ENCODE peak calls at places on chromosomes 13 and 19, in six cellular contexts. One of them, this sample, is unnamed.

GRCh38 chr19:6092329-6093286 is 17.7 kb downstream of the RFX2 start:
- DNase-seq in K562: peak; percentile 90
- DNase-seq in spleen: no peak
- DNase-seq in HepG2: peak; percentile 56
- DNase-seq in HCT116: peak; percentile 48
- DNase-seq in stomach: peak; percentile 80
- DNase-seq in this sample: peak; percentile 91

GRCh38 chr13:60696602-60697001 is 299.6 kb downstream of the TDRD3 start:
- DNase-seq in K562: no peak
- DNase-seq in HCT116: no peak
- DNase-seq in HepG2: no peak
- DNase-seq in spleen: no peak
- DNase-seq in stomach: no peak
- DNase-seq in this sample: no peak

GRCh38 chr19:18397242-18398202 is at the start of gene LRRC25:
- DNase-seq in spleen: peak; percentile 93
- DNase-seq in K562: peak; percentile 75
- DNase-seq in stomach: no peak
- DNase-seq in HepG2: no peak
- DNase-seq in HCT116: no peak
- DNase-seq in this sample: no peak

GRCh38 chr19:4206818-4207484 is 22.4 kb upstream of the EBI3 start:
- DNase-seq in HepG2: no peak
- DNase-seq in spleen: no peak
- DNase-seq in HCT116: peak; percentile 63
- DNase-seq in K562: peak; percentile 62
- DNase-seq in stomach: no peak
- DNase-seq in this sample: no peak

GRCh38 chr13:32987462-32987861 is 28.8 kb upstream of the KL start:
- DNase-seq in stomach: no peak
- DNase-seq in HepG2: no peak
- DNase-seq in HCT116: no peak
- DNase-seq in K562: no peak
- DNase-seq in spleen: no peak
- DNase-seq in this sample: no peak

GRCh38 chr19:56958428-56958827 is 117.9 kb upstream of the PEG3 start:
- DNase-seq in stomach: no peak
- DNase-seq in K562: no peak
- DNase-seq in spleen: no peak
- DNase-seq in HepG2: no peak
- DNase-seq in HCT116: no peak
- DNase-seq in this sample: no peak

GRCh38 chr19:54485846-54486245 is 12.8 kb upstream of the CDC42EP5 start:
- DNase-seq in HCT116: no peak
- DNase-seq in spleen: no peak
- DNase-seq in K562: no peak
- DNase-seq in HepG2: no peak
- DNase-seq in stomach: no peak
- DNase-seq in this sample: no peak

GRCh38 chr19:18274776-18275356 is 614 bp upstream of the IQCN start:
- DNase-seq in K562: peak; percentile 87
- DNase-seq in spleen: peak; percentile 83
- DNase-seq in HepG2: peak; percentile 82
- DNase-seq in stomach: peak; percentile 89
- DNase-seq in HCT116: no peak
- DNase-seq in this sample: peak; percentile 92

GRCh38 chr19:970695-971094 is 13.4 kb upstream of the WDR18 start:
- DNase-seq in HCT116: no peak
- DNase-seq in spleen: no peak
- DNase-seq in stomach: no peak
- DNase-seq in HepG2: no peak
- DNase-seq in K562: peak; percentile 74
- DNase-seq in this sample: no peak

GRCh38 chr19:2813235-2814160 is 6.2 kb upstream of the ZNF554 start:
- DNase-seq in HCT116: no peak
- DNase-seq in HepG2: no peak
- DNase-seq in stomach: no peak
- DNase-seq in spleen: no peak
- DNase-seq in K562: no peak
- DNase-seq in this sample: no peak

GRCh38 chr19:55451522-55452380 is 8.7 kb upstream of the SHISA7 start:
- DNase-seq in HepG2: no peak
- DNase-seq in K562: peak; percentile 44
- DNase-seq in stomach: no peak
- DNase-seq in HCT116: no peak
- DNase-seq in spleen: no peak
- DNase-seq in this sample: no peak

GRCh38 chr19:30784850-30785459 is 412.8 kb downstream of the ZNF536 start:
- DNase-seq in stomach: peak; percentile 43
- DNase-seq in spleen: peak; percentile 84
- DNase-seq in HCT116: no peak
- DNase-seq in HepG2: peak; percentile 16
- DNase-seq in K562: peak; percentile 64
- DNase-seq in this sample: peak; percentile 65

GRCh38 chr19:2627319-2627829 is 75.1 kb downstream of the GNG7 start:
- DNase-seq in stomach: peak; percentile 87
- DNase-seq in HepG2: peak; percentile 68
- DNase-seq in K562: no peak
- DNase-seq in spleen: peak; percentile 95
- DNase-seq in HCT116: peak; percentile 92
- DNase-seq in this sample: peak; percentile 69

GRCh38 chr13:50915562-50915961 is 6.0 kb downstream of the RNASEH2B start:
- DNase-seq in HepG2: no peak
- DNase-seq in HCT116: no peak
- DNase-seq in K562: peak; percentile 61
- DNase-seq in spleen: no peak
- DNase-seq in stomach: no peak
- DNase-seq in this sample: no peak

GRCh38 chr13:51785592-51786424 is 18.2 kb downstream of the DHRS12 start:
- DNase-seq in spleen: no peak
- DNase-seq in HepG2: no peak
- DNase-seq in stomach: peak; percentile 51
- DNase-seq in HCT116: no peak
- DNase-seq in K562: peak; percentile 66
- DNase-seq in this sample: no peak

GRCh38 chr13:31234729-31235128 is 35.0 kb downstream of the B3GLCT start:
- DNase-seq in K562: no peak
- DNase-seq in spleen: no peak
- DNase-seq in stomach: no peak
- DNase-seq in HepG2: peak; percentile 4
- DNase-seq in HCT116: no peak
- DNase-seq in this sample: no peak

GRCh38 chr19:8609210-8610040 is 1.1 kb downstream of the ADAMTS10 start:
- DNase-seq in HepG2: peak; percentile 32
- DNase-seq in spleen: no peak
- DNase-seq in stomach: peak; percentile 30
- DNase-seq in K562: no peak
- DNase-seq in HCT116: peak; percentile 15
- DNase-seq in this sample: peak; percentile 34

GRCh38 chr13:39959497-39959896 is 304.0 kb downstream of the COG6 start:
- DNase-seq in spleen: no peak
- DNase-seq in K562: no peak
- DNase-seq in HepG2: no peak
- DNase-seq in stomach: no peak
- DNase-seq in HCT116: no peak
- DNase-seq in this sample: no peak

GRCh38 chr13:42305503-42305902 is 33.6 kb downstream of the AKAP11 start:
- DNase-seq in HCT116: no peak
- DNase-seq in K562: no peak
- DNase-seq in spleen: no peak
- DNase-seq in HepG2: no peak
- DNase-seq in stomach: no peak
- DNase-seq in this sample: no peak

GRCh38 chr13:90445179-90445578 is 902.3 kb upstream of the MIR17HG start:
- DNase-seq in stomach: no peak
- DNase-seq in HCT116: peak; percentile 10
- DNase-seq in HepG2: no peak
- DNase-seq in spleen: no peak
- DNase-seq in K562: no peak
- DNase-seq in this sample: no peak

GRCh38 chr13:90396266-90396665 is 951.2 kb upstream of the MIR17HG start:
- DNase-seq in HCT116: no peak
- DNase-seq in stomach: no peak
- DNase-seq in HepG2: no peak
- DNase-seq in K562: no peak
- DNase-seq in spleen: no peak
- DNase-seq in this sample: no peak

GRCh38 chr13:96650301-96650886 is 343.9 kb downstream of the OXGR1 start:
- DNase-seq in HCT116: peak; percentile 3
- DNase-seq in stomach: no peak
- DNase-seq in K562: no peak
- DNase-seq in spleen: no peak
- DNase-seq in HepG2: no peak
- DNase-seq in this sample: no peak

GRCh38 chr13:64798422-64798821 is 2431.7 kb downstream of the PCDH9 start:
- DNase-seq in HCT116: no peak
- DNase-seq in HepG2: no peak
- DNase-seq in K562: no peak
- DNase-seq in spleen: no peak
- DNase-seq in stomach: no peak
- DNase-seq in this sample: no peak

GRCh38 chr13:64793592-64793991 is 2436.5 kb downstream of the PCDH9 start:
- DNase-seq in spleen: no peak
- DNase-seq in HepG2: no peak
- DNase-seq in stomach: no peak
- DNase-seq in HCT116: no peak
- DNase-seq in K562: no peak
- DNase-seq in this sample: no peak

GRCh38 chr13:64791373-64791772 is 2438.8 kb downstream of the PCDH9 start:
- DNase-seq in HCT116: no peak
- DNase-seq in spleen: no peak
- DNase-seq in HepG2: no peak
- DNase-seq in stomach: no peak
- DNase-seq in K562: no peak
- DNase-seq in this sample: no peak

GRCh38 chr13:64793131-64793530 is 2437.0 kb downstream of the PCDH9 start:
- DNase-seq in K562: no peak
- DNase-seq in HepG2: no peak
- DNase-seq in spleen: no peak
- DNase-seq in HCT116: no peak
- DNase-seq in stomach: no peak
- DNase-seq in this sample: no peak
- TF ChIP-seq CTCF in K562: no peak
- TF ChIP-seq CTCF in HepG2: no peak
- TF ChIP-seq CTCF in spleen: no peak
- TF ChIP-seq CTCF in HCT116: no peak
- TF ChIP-seq CTCF in stomach: no peak
- TF ChIP-seq CTCF in this sample: no peak

GRCh38 chr13:36783883-36784282 is 35.1 kb upstream of the RFXAP start:
- DNase-seq in K562: no peak
- DNase-seq in stomach: no peak
- DNase-seq in spleen: no peak
- DNase-seq in HCT116: no peak
- DNase-seq in HepG2: peak; percentile 14
- DNase-seq in this sample: no peak

GRCh38 chr13:36788276-36788675 is 30.7 kb upstream of the RFXAP start:
- DNase-seq in spleen: no peak
- DNase-seq in K562: no peak
- DNase-seq in HepG2: no peak
- DNase-seq in HCT116: no peak
- DNase-seq in stomach: no peak
- DNase-seq in this sample: no peak

GRCh38 chr13:36789061-36789460 is 30.0 kb upstream of the RFXAP start:
- DNase-seq in stomach: no peak
- DNase-seq in K562: peak; percentile 8
- DNase-seq in HCT116: no peak
- DNase-seq in HepG2: no peak
- DNase-seq in spleen: no peak
- DNase-seq in this sample: no peak

GRCh38 chr13:36789730-36790129 is 29.3 kb upstream of the RFXAP start:
- DNase-seq in stomach: no peak
- DNase-seq in spleen: no peak
- DNase-seq in HepG2: no peak
- DNase-seq in K562: no peak
- DNase-seq in HCT116: no peak
- DNase-seq in this sample: no peak

DNA sequence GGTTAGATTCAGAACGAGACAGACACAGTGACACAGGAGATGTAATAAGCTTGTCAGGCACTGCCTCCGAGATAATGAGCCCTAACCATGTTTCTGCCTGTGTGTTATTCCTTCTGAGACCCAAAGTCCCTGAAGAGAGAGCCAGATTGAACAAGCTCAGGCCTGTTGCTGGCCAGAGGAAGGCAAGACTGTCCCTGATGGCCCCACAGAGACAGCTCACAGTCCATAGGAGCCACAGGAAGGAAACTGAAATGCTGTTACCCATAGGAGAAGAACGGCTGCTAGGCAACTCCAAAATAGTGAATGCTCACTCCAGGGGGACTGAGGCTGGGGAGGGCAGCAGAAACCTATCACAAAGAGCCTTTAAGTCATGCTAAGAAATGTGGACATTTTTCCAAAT is 31.8 kb upstream of the RFXAP start:
- DNase-seq in HepG2: no peak
- DNase-seq in spleen: no peak
- DNase-seq in K562: no peak
- DNase-seq in HCT116: no peak
- DNase-seq in stomach: no peak
- DNase-seq in this sample: no peak
- TF ChIP-seq POLR2A in HepG2: no peak
- TF ChIP-seq POLR2A in spleen: no peak
- TF ChIP-seq POLR2A in K562: no peak
- TF ChIP-seq POLR2A in HCT116: no peak
- TF ChIP-seq POLR2A in stomach: no peak
- TF ChIP-seq POLR2A in this sample: no peak

GRCh38 chr19:10670187-10670586 is 16.0 kb downstream of the ILF3 start:
- DNase-seq in HepG2: no peak
- DNase-seq in K562: no peak
- DNase-seq in stomach: no peak
- DNase-seq in HCT116: no peak
- DNase-seq in spleen: no peak
- DNase-seq in this sample: no peak

GRCh38 chr19:10667867-10668266 is 13.7 kb downstream of the ILF3 start:
- DNase-seq in K562: no peak
- DNase-seq in stomach: no peak
- DNase-seq in spleen: no peak
- DNase-seq in HCT116: no peak
- DNase-seq in HepG2: no peak
- DNase-seq in this sample: no peak

GRCh38 chr19:10672529-10673150 is 18.5 kb downstream of the ILF3 start:
- DNase-seq in stomach: no peak
- DNase-seq in spleen: no peak
- DNase-seq in HepG2: no peak
- DNase-seq in K562: no peak
- DNase-seq in HCT116: no peak
- DNase-seq in this sample: no peak

GRCh38 chr19:10669246-10669645 is 15.1 kb downstream of the ILF3 start:
- DNase-seq in HCT116: no peak
- DNase-seq in HepG2: no peak
- DNase-seq in stomach: no peak
- DNase-seq in K562: no peak
- DNase-seq in spleen: no peak
- DNase-seq in this sample: no peak

GRCh38 chr19:10670876-10671804 is 17.0 kb downstream of the ILF3 start:
- DNase-seq in HCT116: no peak
- DNase-seq in spleen: no peak
- DNase-seq in K562: no peak
- DNase-seq in stomach: no peak
- DNase-seq in HepG2: no peak
- DNase-seq in this sample: no peak
- TF ChIP-seq POLR2AphosphoS5 in HCT116: no peak
- TF ChIP-seq POLR2AphosphoS5 in spleen: peak; percentile 22
- TF ChIP-seq POLR2AphosphoS5 in K562: no peak
- TF ChIP-seq POLR2AphosphoS5 in stomach: no peak
- TF ChIP-seq POLR2AphosphoS5 in HepG2: no peak
- TF ChIP-seq POLR2AphosphoS5 in this sample: no peak

GRCh38 chr19:44025217-44025936 is at the start of gene ZNF222:
- DNase-seq in HCT116: peak; percentile 73
- DNase-seq in K562: peak; percentile 92
- DNase-seq in stomach: peak; percentile 83
- DNase-seq in HepG2: peak; percentile 76
- DNase-seq in spleen: peak; percentile 94
- DNase-seq in this sample: peak; percentile 87
- TF ChIP-seq CTCF in HCT116: no peak
- TF ChIP-seq CTCF in K562: no peak
- TF ChIP-seq CTCF in stomach: no peak
- TF ChIP-seq CTCF in HepG2: no peak
- TF ChIP-seq CTCF in spleen: no peak
- TF ChIP-seq CTCF in this sample: no peak

This sample was measured in transverse colon.